ENCODE peak calls at places on chromosome 12, in five cellular contexts. One of them, this sample, is unnamed.
A peak's percentile ranks its signal among the peaks of the same experiment; 100 is the strongest.

GRCh38 chr12:126747530-126748149 is 1519.3 kb upstream of the TMEM132C start:
- DNase-seq in transverse colon: peak; percentile 39
- DNase-seq in mesothelial cell of epicardium: peak; percentile 71
- DNase-seq in cardiac muscle cell: peak; percentile 16
- DNase-seq in WTC11: peak; percentile 12
- DNase-seq in this sample: peak; percentile 67

GRCh38 chr12:42023733-42024494 is 120.8 kb downstream of the GXYLT1 start:
- DNase-seq in WTC11: peak; percentile 83
- DNase-seq in cardiac muscle cell: peak; percentile 81
- DNase-seq in mesothelial cell of epicardium: peak; percentile 93
- DNase-seq in transverse colon: peak; percentile 64
- DNase-seq in this sample: peak; percentile 88

GRCh38 chr12:70590051-70590450 is 47.2 kb downstream of the PTPRB start:
- DNase-seq in transverse colon: peak; percentile 69
- DNase-seq in mesothelial cell of epicardium: peak; percentile 71
- DNase-seq in WTC11: peak; percentile 81
- DNase-seq in cardiac muscle cell: peak; percentile 90
- DNase-seq in this sample: peak; percentile 77

GRCh38 chr12:3454780-3455179 is 36.2 kb upstream of the PRMT8 start:
- DNase-seq in transverse colon: no peak
- DNase-seq in mesothelial cell of epicardium: no peak
- DNase-seq in cardiac muscle cell: no peak
- DNase-seq in WTC11: no peak
- DNase-seq in this sample: no peak

GRCh38 chr12:92908108-92908507 is 21.0 kb downstream of the EEA1 start:
- DNase-seq in cardiac muscle cell: no peak
- DNase-seq in WTC11: no peak
- DNase-seq in mesothelial cell of epicardium: no peak
- DNase-seq in transverse colon: no peak
- DNase-seq in this sample: no peak

GRCh38 chr12:51622564-51622963 is 31.5 kb downstream of the SCN8A start:
- DNase-seq in mesothelial cell of epicardium: no peak
- DNase-seq in cardiac muscle cell: peak; percentile 49
- DNase-seq in WTC11: no peak
- DNase-seq in transverse colon: no peak
- DNase-seq in this sample: no peak

GRCh38 chr12:116964740-116965090 is 54.0 kb downstream of the FBXW8 start:
- DNase-seq in mesothelial cell of epicardium: no peak
- DNase-seq in cardiac muscle cell: no peak
- DNase-seq in transverse colon: no peak
- DNase-seq in WTC11: no peak
- DNase-seq in this sample: no peak

GRCh38 chr12:59929091-59929490 is 333.3 kb downstream of the SLC16A7 start:
- DNase-seq in transverse colon: no peak
- DNase-seq in mesothelial cell of epicardium: no peak
- DNase-seq in cardiac muscle cell: no peak
- DNase-seq in WTC11: no peak
- DNase-seq in this sample: no peak

GRCh38 chr12:22467190-22467589 is 77.2 kb downstream of the C2CD5 start:
- DNase-seq in mesothelial cell of epicardium: no peak
- DNase-seq in WTC11: no peak
- DNase-seq in cardiac muscle cell: peak; percentile 17
- DNase-seq in transverse colon: no peak
- DNase-seq in this sample: no peak

GRCh38 chr12:53004582-53004981 is 1.7 kb upstream of the EIF4B start:
- DNase-seq in cardiac muscle cell: peak; percentile 43
- DNase-seq in transverse colon: no peak
- DNase-seq in mesothelial cell of epicardium: no peak
- DNase-seq in WTC11: no peak
- DNase-seq in this sample: no peak

GRCh38 chr12:10283028-10283427 is 24.6 kb upstream of the KLRD1 start:
- DNase-seq in cardiac muscle cell: no peak
- DNase-seq in transverse colon: no peak
- DNase-seq in mesothelial cell of epicardium: no peak
- DNase-seq in WTC11: no peak
- DNase-seq in this sample: no peak

GRCh38 chr12:126772171-126772864 is 1494.7 kb upstream of the TMEM132C start:
- DNase-seq in cardiac muscle cell: no peak
- DNase-seq in WTC11: no peak
- DNase-seq in mesothelial cell of epicardium: no peak
- DNase-seq in transverse colon: peak; percentile 15
- DNase-seq in this sample: no peak

GRCh38 chr12:112122823-112123690 is 2.3 kb upstream of the TRAFD1 start:
- DNase-seq in cardiac muscle cell: peak; percentile 76
- DNase-seq in WTC11: no peak
- DNase-seq in transverse colon: no peak
- DNase-seq in mesothelial cell of epicardium: no peak
- DNase-seq in this sample: no peak

GRCh38 chr12:104742551-104742961 is 215.5 kb downstream of the SLC41A2 start:
- DNase-seq in mesothelial cell of epicardium: no peak
- DNase-seq in transverse colon: no peak
- DNase-seq in cardiac muscle cell: no peak
- DNase-seq in WTC11: no peak
- DNase-seq in this sample: no peak

GRCh38 chr12:31234053-31234835 is 91.7 kb downstream of the SINHCAF start:
- DNase-seq in transverse colon: no peak
- DNase-seq in WTC11: no peak
- DNase-seq in cardiac muscle cell: no peak
- DNase-seq in mesothelial cell of epicardium: no peak
- DNase-seq in this sample: no peak

GRCh38 chr12:116880817-116881324 is 370 bp downstream of the HRK start:
- DNase-seq in WTC11: peak; percentile 71
- DNase-seq in transverse colon: peak; percentile 24
- DNase-seq in cardiac muscle cell: peak; percentile 43
- DNase-seq in mesothelial cell of epicardium: peak; percentile 73
- DNase-seq in this sample: peak; percentile 74

GRCh38 chr12:107091381-107091780 is 2.0 kb downstream of the CRY1 start:
- DNase-seq in transverse colon: no peak
- DNase-seq in cardiac muscle cell: peak; percentile 86
- DNase-seq in WTC11: no peak
- DNase-seq in mesothelial cell of epicardium: no peak
- DNase-seq in this sample: no peak

GRCh38 chr12:51907083-51907863 is at the start of gene ACVRL1:
- DNase-seq in cardiac muscle cell: peak; percentile 43
- DNase-seq in mesothelial cell of epicardium: no peak
- DNase-seq in WTC11: no peak
- DNase-seq in transverse colon: peak; percentile 61
- DNase-seq in this sample: no peak

GRCh38 chr12:90010089-90010488 is 301.5 kb upstream of the ATP2B1 start:
- DNase-seq in mesothelial cell of epicardium: no peak
- DNase-seq in transverse colon: no peak
- DNase-seq in cardiac muscle cell: no peak
- DNase-seq in WTC11: no peak
- DNase-seq in this sample: no peak
- TF ChIP-seq CTCF in mesothelial cell of epicardium: no peak
- TF ChIP-seq CTCF in transverse colon: no peak
- TF ChIP-seq CTCF in cardiac muscle cell: no peak
- TF ChIP-seq CTCF in WTC11: no peak
- TF ChIP-seq CTCF in this sample: no peak

GRCh38 chr12:75491169-75491568 is 10.6 kb downstream of the GLIPR1 start:
- DNase-seq in WTC11: no peak
- DNase-seq in mesothelial cell of epicardium: no peak
- DNase-seq in cardiac muscle cell: no peak
- DNase-seq in transverse colon: no peak
- DNase-seq in this sample: no peak

GRCh38 chr12:75489187-75489586 is 8.6 kb downstream of the GLIPR1 start:
- DNase-seq in mesothelial cell of epicardium: no peak
- DNase-seq in WTC11: no peak
- DNase-seq in transverse colon: no peak
- DNase-seq in cardiac muscle cell: no peak
- DNase-seq in this sample: no peak

GRCh38 chr12:75487310-75487709 is 6.8 kb downstream of the GLIPR1 start:
- DNase-seq in transverse colon: no peak
- DNase-seq in mesothelial cell of epicardium: no peak
- DNase-seq in cardiac muscle cell: no peak
- DNase-seq in WTC11: no peak
- DNase-seq in this sample: no peak

GRCh38 chr12:75489613-75490210 is 9.2 kb downstream of the GLIPR1 start:
- DNase-seq in cardiac muscle cell: peak; percentile 21
- DNase-seq in transverse colon: no peak
- DNase-seq in WTC11: no peak
- DNase-seq in mesothelial cell of epicardium: no peak
- DNase-seq in this sample: no peak

DNA sequence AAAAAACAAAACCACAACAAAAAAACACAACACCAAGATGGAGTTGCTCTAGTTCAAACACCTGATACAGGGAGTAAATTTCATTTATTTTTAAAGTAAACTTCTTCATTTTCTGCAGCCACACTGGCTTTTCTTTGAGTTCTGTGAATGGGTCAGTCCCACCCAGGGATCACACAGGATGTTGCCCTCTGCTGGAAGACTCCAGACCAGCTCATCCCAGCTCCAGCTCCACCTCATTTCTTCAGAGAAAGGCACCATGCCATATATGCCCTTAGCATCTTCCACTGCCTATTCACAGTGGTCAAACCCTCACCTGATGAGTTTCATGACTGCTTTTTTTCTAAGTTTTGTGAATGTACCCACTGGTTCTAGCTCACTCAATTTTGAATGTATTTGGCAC is 8.0 kb downstream of the GLIPR1 start:
- DNase-seq in mesothelial cell of epicardium: no peak
- DNase-seq in transverse colon: no peak
- DNase-seq in cardiac muscle cell: peak; percentile 70
- DNase-seq in WTC11: peak; percentile 34
- DNase-seq in this sample: no peak
- TF ChIP-seq CTCF in mesothelial cell of epicardium: peak; percentile 22
- TF ChIP-seq CTCF in transverse colon: no peak
- TF ChIP-seq CTCF in cardiac muscle cell: peak; percentile 61
- TF ChIP-seq CTCF in WTC11: no peak
- TF ChIP-seq CTCF in this sample: no peak

DNA sequence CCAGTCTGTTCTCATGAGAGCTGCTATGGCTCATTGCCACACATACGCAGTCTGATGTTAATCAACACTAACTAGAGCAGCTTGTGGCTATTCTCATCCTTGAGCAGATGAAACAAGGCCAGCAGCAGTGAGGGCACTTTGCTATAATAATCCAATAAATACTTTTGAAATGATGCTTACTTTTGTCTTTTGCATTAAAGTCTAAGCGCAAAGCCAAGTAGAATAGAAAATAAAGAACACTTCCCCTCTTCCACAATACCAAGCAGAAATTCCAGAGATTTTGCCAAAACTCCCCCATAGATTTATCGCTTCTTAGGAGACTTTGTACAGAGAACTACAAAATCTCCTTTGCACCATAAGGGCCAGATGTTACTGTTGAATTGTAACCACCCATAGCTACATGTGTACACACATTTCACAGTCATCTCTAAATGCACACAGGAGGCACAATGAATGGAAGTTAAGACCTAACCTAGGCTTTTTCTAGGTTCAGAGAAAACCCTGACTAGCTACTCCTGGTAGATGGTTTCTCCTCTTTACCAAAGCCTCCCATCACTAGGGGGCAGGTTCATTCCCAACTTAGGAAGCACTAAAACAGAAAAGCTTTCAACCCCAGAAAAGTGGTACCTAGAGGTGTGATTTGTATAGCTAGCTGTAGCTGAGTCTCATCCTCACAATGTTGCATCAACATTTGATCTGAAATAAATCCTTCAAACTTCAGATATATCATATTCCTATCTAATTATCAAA is 119.3 kb downstream of the HMGA2 start:
- DNase-seq in mesothelial cell of epicardium: no peak
- DNase-seq in WTC11: no peak
- DNase-seq in transverse colon: no peak
- DNase-seq in cardiac muscle cell: peak; percentile 68
- DNase-seq in this sample: no peak
- TF ChIP-seq CTCF in mesothelial cell of epicardium: no peak
- TF ChIP-seq CTCF in WTC11: no peak
- TF ChIP-seq CTCF in transverse colon: no peak
- TF ChIP-seq CTCF in cardiac muscle cell: peak; percentile 16
- TF ChIP-seq CTCF in this sample: no peak

DNA sequence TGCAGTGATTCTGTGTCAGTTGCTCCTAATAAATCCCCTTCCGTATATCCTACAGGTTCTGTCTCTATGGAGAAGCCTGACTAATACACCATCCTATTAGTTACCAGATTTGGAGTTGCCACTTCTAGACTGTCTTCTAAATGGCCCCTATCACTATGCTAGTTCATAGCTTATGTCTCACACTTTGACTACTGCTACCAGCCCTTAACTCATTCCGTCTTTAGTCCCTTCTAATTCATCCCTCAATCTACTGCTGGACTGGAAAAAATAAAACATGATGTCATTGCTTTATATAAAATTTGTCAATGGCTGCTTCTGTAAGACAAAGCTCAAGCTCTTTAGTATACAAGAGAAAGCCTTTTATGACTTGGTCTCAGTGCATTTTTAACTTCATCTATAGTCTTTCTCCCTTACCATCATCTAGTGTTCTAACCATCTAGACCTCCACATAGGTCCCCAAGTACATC is 99.5 kb downstream of the PPP1R12A start:
- DNase-seq in transverse colon: no peak
- DNase-seq in mesothelial cell of epicardium: no peak
- DNase-seq in cardiac muscle cell: no peak
- DNase-seq in WTC11: no peak
- DNase-seq in this sample: no peak
- TF ChIP-seq CTCF in transverse colon: no peak
- TF ChIP-seq CTCF in mesothelial cell of epicardium: no peak
- TF ChIP-seq CTCF in cardiac muscle cell: no peak
- TF ChIP-seq CTCF in WTC11: no peak
- TF ChIP-seq CTCF in this sample: no peak

GRCh38 chr12:56616244-56616643 is 13.9 kb downstream of the BAZ2A start:
- DNase-seq in cardiac muscle cell: no peak
- DNase-seq in transverse colon: no peak
- DNase-seq in WTC11: no peak
- DNase-seq in mesothelial cell of epicardium: no peak
- DNase-seq in this sample: no peak

GRCh38 chr12:56616924-56617323 is 13.2 kb downstream of the BAZ2A start:
- DNase-seq in mesothelial cell of epicardium: no peak
- DNase-seq in transverse colon: no peak
- DNase-seq in WTC11: no peak
- DNase-seq in cardiac muscle cell: no peak
- DNase-seq in this sample: no peak

DNA sequence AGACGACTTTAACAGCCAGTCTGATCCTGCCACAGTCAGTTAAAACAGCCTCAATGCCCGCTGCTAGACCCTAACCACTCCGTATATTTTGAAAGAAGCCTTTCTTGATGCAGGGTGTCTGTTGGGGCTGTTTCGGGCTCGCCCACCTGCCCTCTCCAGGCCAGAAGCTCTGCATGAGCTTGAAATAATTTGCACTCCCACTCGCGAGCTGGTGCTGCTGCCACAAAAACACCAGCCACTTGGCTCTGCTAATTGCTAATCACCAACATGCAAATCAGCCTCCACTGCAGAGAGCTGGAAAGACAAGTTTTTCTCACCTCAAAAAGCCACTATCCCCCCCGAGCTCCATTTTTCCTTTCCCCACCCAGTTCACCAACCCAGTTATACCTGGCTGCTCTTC is 15.5 kb downstream of the BAZ2A start:
- DNase-seq in mesothelial cell of epicardium: no peak
- DNase-seq in transverse colon: no peak
- DNase-seq in WTC11: no peak
- DNase-seq in cardiac muscle cell: no peak
- DNase-seq in this sample: no peak
- TF ChIP-seq CTCF in mesothelial cell of epicardium: no peak
- TF ChIP-seq CTCF in transverse colon: no peak
- TF ChIP-seq CTCF in WTC11: no peak
- TF ChIP-seq CTCF in cardiac muscle cell: no peak
- TF ChIP-seq CTCF in this sample: no peak